ENCODE peak calls at places on chromosomes 12 and 14, in four cellular contexts. One of them, this sample, is unnamed.

GRCh38 chr12:61870658-61871559 is 389.3 kb upstream of the USP15 start:
- DNase-seq in tibial nerve: no peak
- DNase-seq in stomach: no peak
- DNase-seq in upper lobe of right lung: no peak
- DNase-seq in this sample: no peak

GRCh38 chr12:117901631-117902030 is 67.2 kb downstream of the KSR2 start:
- DNase-seq in tibial nerve: no peak
- DNase-seq in stomach: no peak
- DNase-seq in upper lobe of right lung: no peak
- DNase-seq in this sample: no peak

GRCh38 chr12:80262372-80263170 is 163.2 kb downstream of the OTOGL start:
- DNase-seq in tibial nerve: no peak
- DNase-seq in stomach: no peak
- DNase-seq in upper lobe of right lung: no peak
- DNase-seq in this sample: no peak

GRCh38 chr14:70744631-70745030 is 64.7 kb downstream of the MAP3K9 start:
- DNase-seq in tibial nerve: no peak
- DNase-seq in stomach: no peak
- DNase-seq in upper lobe of right lung: no peak
- DNase-seq in this sample: no peak

GRCh38 chr12:108338915-108339657 is at the start of gene CMKLR1:
- DNase-seq in tibial nerve: no peak
- DNase-seq in stomach: no peak
- DNase-seq in upper lobe of right lung: peak; percentile 74
- DNase-seq in this sample: no peak

GRCh38 chr12:107847830-107848229 is 73.3 kb downstream of the ASCL4 start:
- DNase-seq in tibial nerve: no peak
- DNase-seq in stomach: no peak
- DNase-seq in upper lobe of right lung: no peak
- DNase-seq in this sample: no peak

GRCh38 chr12:122836027-122836921 is 1.0 kb downstream of the HIP1R start:
- DNase-seq in tibial nerve: no peak
- DNase-seq in stomach: peak; percentile 78
- DNase-seq in upper lobe of right lung: no peak
- DNase-seq in this sample: no peak

GRCh38 chr12:108373111-108373510 is 34.0 kb upstream of the CMKLR1 start:
- DNase-seq in tibial nerve: no peak
- DNase-seq in stomach: no peak
- DNase-seq in upper lobe of right lung: no peak
- DNase-seq in this sample: no peak

GRCh38 chr14:32984531-32984930 is 45.9 kb downstream of the NPAS3 start:
- DNase-seq in tibial nerve: no peak
- DNase-seq in stomach: no peak
- DNase-seq in upper lobe of right lung: no peak
- DNase-seq in this sample: no peak

GRCh38 chr14:95547626-95548327 is 12.9 kb downstream of the GLRX5 start:
- DNase-seq in tibial nerve: no peak
- DNase-seq in stomach: no peak
- DNase-seq in upper lobe of right lung: peak; percentile 19
- DNase-seq in this sample: no peak

GRCh38 chr12:104740668-104741067 is 217.4 kb downstream of the SLC41A2 start:
- DNase-seq in tibial nerve: no peak
- DNase-seq in stomach: no peak
- DNase-seq in upper lobe of right lung: no peak
- DNase-seq in this sample: no peak

GRCh38 chr14:54487771-54488170 is 1.0 kb downstream of the GMFB start:
- DNase-seq in tibial nerve: no peak
- DNase-seq in stomach: no peak
- DNase-seq in upper lobe of right lung: no peak
- DNase-seq in this sample: no peak

GRCh38 chr14:100842799-100843198 is 16.9 kb downstream of the MEG3 start:
- DNase-seq in tibial nerve: no peak
- DNase-seq in stomach: no peak
- DNase-seq in upper lobe of right lung: no peak
- DNase-seq in this sample: no peak

GRCh38 chr12:87728936-87729593 is 300.1 kb downstream of the C12orf50 start:
- DNase-seq in tibial nerve: no peak
- DNase-seq in stomach: no peak
- DNase-seq in upper lobe of right lung: no peak
- DNase-seq in this sample: no peak

GRCh38 chr12:123829561-123829960 is 67.5 kb downstream of the DNAH10 start:
- DNase-seq in tibial nerve: no peak
- DNase-seq in stomach: no peak
- DNase-seq in upper lobe of right lung: no peak
- DNase-seq in this sample: no peak

GRCh38 chr12:101963703-101964102 is 86.3 kb downstream of the DRAM1 start:
- DNase-seq in tibial nerve: no peak
- DNase-seq in stomach: peak; percentile 42
- DNase-seq in upper lobe of right lung: no peak
- DNase-seq in this sample: no peak

GRCh38 chr12:109389146-109389545 is 41.4 kb downstream of the MYO1H start:
- DNase-seq in tibial nerve: no peak
- DNase-seq in stomach: no peak
- DNase-seq in upper lobe of right lung: no peak
- DNase-seq in this sample: no peak

GRCh38 chr12:26493656-26494055 is 298.3 kb downstream of the SSPN start:
- DNase-seq in tibial nerve: no peak
- DNase-seq in stomach: no peak
- DNase-seq in upper lobe of right lung: no peak
- DNase-seq in this sample: no peak

GRCh38 chr14:50688875-50689274 is 20.8 kb upstream of the SAV1 start:
- DNase-seq in tibial nerve: no peak
- DNase-seq in stomach: no peak
- DNase-seq in upper lobe of right lung: no peak
- DNase-seq in this sample: no peak

GRCh38 chr14:53855127-53855526 is 101.5 kb downstream of the BMP4 start:
- DNase-seq in tibial nerve: no peak
- DNase-seq in stomach: no peak
- DNase-seq in upper lobe of right lung: no peak
- DNase-seq in this sample: no peak

GRCh38 chr12:98752726-98753125 is 107.6 kb downstream of the APAF1 start:
- DNase-seq in tibial nerve: no peak
- DNase-seq in stomach: no peak
- DNase-seq in upper lobe of right lung: no peak
- DNase-seq in this sample: no peak

GRCh38 chr14:66401447-66402095 is 84.6 kb upstream of the CCDC196 start:
- DNase-seq in tibial nerve: no peak
- DNase-seq in stomach: no peak
- DNase-seq in upper lobe of right lung: no peak
- DNase-seq in this sample: no peak

GRCh38 chr12:13463189-13463588 is 266.7 kb downstream of the EMP1 start:
- DNase-seq in tibial nerve: no peak
- DNase-seq in stomach: no peak
- DNase-seq in upper lobe of right lung: no peak
- DNase-seq in this sample: no peak

GRCh38 chr12:18461738-18462137 is 200.4 kb downstream of the PIK3C2G start:
- DNase-seq in tibial nerve: no peak
- DNase-seq in stomach: no peak
- DNase-seq in upper lobe of right lung: no peak
- DNase-seq in this sample: no peak

GRCh38 chr12:110807640-110808039 is 39.1 kb upstream of the CCDC63 start:
- DNase-seq in tibial nerve: no peak
- DNase-seq in stomach: no peak
- DNase-seq in upper lobe of right lung: no peak
- DNase-seq in this sample: no peak

GRCh38 chr12:11725616-11726015 is 76.1 kb downstream of the ETV6 start:
- DNase-seq in tibial nerve: no peak
- DNase-seq in stomach: no peak
- DNase-seq in upper lobe of right lung: no peak
- DNase-seq in this sample: no peak

GRCh38 chr14:100438678-100439592 is 115.8 kb downstream of the SLC25A47 start:
- DNase-seq in tibial nerve: no peak
- DNase-seq in stomach: peak; percentile 42
- DNase-seq in upper lobe of right lung: no peak
- DNase-seq in this sample: peak; percentile 87

GRCh38 chr14:51432302-51432948 is 192.4 kb downstream of the TMX1 start:
- DNase-seq in tibial nerve: no peak
- DNase-seq in stomach: no peak
- DNase-seq in upper lobe of right lung: no peak
- DNase-seq in this sample: no peak

GRCh38 chr12:47858511-47859266 is 39.0 kb upstream of the HDAC7 start:
- DNase-seq in tibial nerve: no peak
- DNase-seq in stomach: no peak
- DNase-seq in upper lobe of right lung: no peak
- DNase-seq in this sample: no peak

GRCh38 chr14:99944241-99944651 is 121.0 kb upstream of the EVL start:
- DNase-seq in tibial nerve: no peak
- DNase-seq in stomach: peak; percentile 36
- DNase-seq in upper lobe of right lung: no peak
- DNase-seq in this sample: no peak

GRCh38 chr14:60999536-60999935 is 18.5 kb downstream of the SLC38A6 start:
- DNase-seq in tibial nerve: no peak
- DNase-seq in stomach: no peak
- DNase-seq in upper lobe of right lung: no peak
- DNase-seq in this sample: no peak

GRCh38 chr12:70606001-70606400 is 31.2 kb downstream of the PTPRB start:
- DNase-seq in tibial nerve: no peak
- DNase-seq in stomach: no peak
- DNase-seq in upper lobe of right lung: no peak
- DNase-seq in this sample: no peak

GRCh38 chr14:98593361-98593761 is 678.6 kb downstream of the BCL11B start:
- DNase-seq in tibial nerve: no peak
- DNase-seq in stomach: no peak
- DNase-seq in upper lobe of right lung: no peak
- DNase-seq in this sample: no peak

GRCh38 chr14:89915114-89915878 is 39.2 kb downstream of the EFCAB11 start:
- DNase-seq in tibial nerve: peak; percentile 53
- DNase-seq in stomach: peak; percentile 67
- DNase-seq in upper lobe of right lung: no peak
- DNase-seq in this sample: no peak

GRCh38 chr14:104035300-104035699 is 50.2 kb upstream of the ASPG start:
- DNase-seq in tibial nerve: no peak
- DNase-seq in stomach: no peak
- DNase-seq in upper lobe of right lung: no peak
- DNase-seq in this sample: no peak

GRCh38 chr14:104026024-104026423 is 59.5 kb upstream of the ASPG start:
- DNase-seq in tibial nerve: no peak
- DNase-seq in stomach: no peak
- DNase-seq in upper lobe of right lung: no peak
- DNase-seq in this sample: no peak

GRCh38 chr14:104036250-104036649 is 49.2 kb upstream of the ASPG start:
- DNase-seq in tibial nerve: no peak
- DNase-seq in stomach: no peak
- DNase-seq in upper lobe of right lung: no peak
- DNase-seq in this sample: no peak

GRCh38 chr14:104030958-104031357 is 54.5 kb upstream of the ASPG start:
- DNase-seq in tibial nerve: no peak
- DNase-seq in stomach: no peak
- DNase-seq in upper lobe of right lung: no peak
- DNase-seq in this sample: no peak

GRCh38 chr14:104031384-104031783 is 54.1 kb upstream of the ASPG start:
- DNase-seq in tibial nerve: no peak
- DNase-seq in stomach: no peak
- DNase-seq in upper lobe of right lung: no peak
- DNase-seq in this sample: no peak
- H3K4me3 ChIP-seq in tibial nerve: no peak overlapping the region
- H3K4me3 ChIP-seq in stomach: no peak overlapping the region
- H3K4me3 ChIP-seq in upper lobe of right lung: no peak overlapping the region
- H3K4me3 ChIP-seq in this sample: no peak overlapping the region

DNA sequence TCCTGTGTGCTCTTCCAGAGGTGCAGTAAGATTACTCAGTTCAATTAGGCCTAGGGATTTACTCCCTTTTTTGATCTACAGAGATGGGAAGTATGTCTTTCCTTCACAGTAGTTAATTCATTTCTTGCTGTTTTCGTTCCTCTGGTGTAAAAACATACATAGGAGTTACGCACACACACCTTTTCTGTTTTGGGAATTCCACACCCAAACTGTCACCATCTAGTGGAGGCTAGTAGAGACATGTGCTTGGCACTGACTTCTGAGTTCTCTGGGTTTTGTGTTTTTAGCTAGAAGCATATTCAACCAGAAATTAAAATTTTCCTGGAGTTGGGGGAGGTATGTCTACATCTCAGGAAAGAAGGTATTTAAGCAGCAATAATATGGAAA is 1.4 kb downstream of the SUSD6 start:
- DNase-seq in tibial nerve: no peak
- DNase-seq in stomach: no peak
- DNase-seq in upper lobe of right lung: no peak
- DNase-seq in this sample: no peak
- TF ChIP-seq CTCF in tibial nerve: peak; percentile 18
- TF ChIP-seq CTCF in stomach: no peak
- TF ChIP-seq CTCF in upper lobe of right lung: peak; percentile 28
- TF ChIP-seq CTCF in this sample: no peak

GRCh38 chr12:130958557-130959140 is 4.9 kb downstream of the ADGRD1 start:
- DNase-seq in tibial nerve: no peak
- DNase-seq in stomach: no peak
- DNase-seq in upper lobe of right lung: no peak
- DNase-seq in this sample: no peak

GRCh38 chr12:130959632-130960031 is 5.9 kb downstream of the ADGRD1 start:
- DNase-seq in tibial nerve: no peak
- DNase-seq in stomach: no peak
- DNase-seq in upper lobe of right lung: no peak
- DNase-seq in this sample: peak; percentile 32

GRCh38 chr12:130961921-130962326 is 8.2 kb downstream of the ADGRD1 start:
- DNase-seq in tibial nerve: no peak
- DNase-seq in stomach: no peak
- DNase-seq in upper lobe of right lung: no peak
- DNase-seq in this sample: no peak

GRCh38 chr12:130957304-130957621 is 3.6 kb downstream of the ADGRD1 start:
- DNase-seq in tibial nerve: no peak
- DNase-seq in stomach: no peak
- DNase-seq in upper lobe of right lung: no peak
- DNase-seq in this sample: no peak

GRCh38 chr12:130960787-130961186 is 7.1 kb downstream of the ADGRD1 start:
- DNase-seq in tibial nerve: no peak
- DNase-seq in stomach: no peak
- DNase-seq in upper lobe of right lung: no peak
- DNase-seq in this sample: peak; percentile 76
- H3K4me3 ChIP-seq in tibial nerve: no peak overlapping the region
- H3K4me3 ChIP-seq in stomach: no peak overlapping the region
- H3K4me3 ChIP-seq in upper lobe of right lung: no peak overlapping the region
- H3K4me3 ChIP-seq in this sample: no peak overlapping the region

DNA sequence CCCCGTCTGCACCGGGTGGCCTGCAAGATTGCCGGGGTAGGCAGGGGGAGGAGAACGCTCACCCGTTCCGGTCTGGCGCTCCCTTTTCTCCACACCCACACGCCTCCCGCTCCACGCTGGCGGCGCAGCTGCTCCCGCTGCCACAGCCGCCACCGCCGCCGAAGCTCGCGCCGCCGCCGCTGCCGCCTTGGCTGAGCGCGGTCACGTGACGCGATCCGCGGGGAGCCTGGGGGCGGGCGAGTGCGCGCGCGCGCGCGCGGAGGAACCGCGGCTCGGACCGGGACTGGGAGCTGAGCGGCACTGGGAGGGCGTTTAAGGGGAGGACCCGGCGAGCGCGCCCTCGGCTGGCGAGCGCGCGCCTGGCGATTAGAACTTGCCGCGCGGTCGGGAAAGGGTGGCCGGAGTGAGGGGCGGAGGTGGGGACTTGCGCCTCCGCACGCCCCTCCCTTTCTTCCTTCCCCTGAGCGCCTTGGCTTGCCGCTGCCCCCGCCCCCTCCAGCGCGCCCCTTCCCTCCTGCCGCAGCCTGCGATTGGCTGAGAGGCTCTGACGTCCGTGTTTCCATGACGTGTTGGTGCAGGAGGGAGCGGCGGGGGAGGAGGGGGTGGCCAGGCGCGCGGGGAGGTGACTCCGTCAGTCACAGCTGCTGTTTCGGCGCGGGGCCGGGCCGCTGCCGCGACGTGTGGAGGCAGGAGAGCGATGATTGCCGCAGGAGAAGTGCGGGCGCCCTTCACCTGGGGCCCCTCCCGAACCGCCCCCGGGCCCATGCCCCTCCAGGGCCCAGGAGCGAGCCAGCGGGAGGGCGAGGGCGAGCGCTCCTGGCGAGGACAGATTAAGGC is 737 bp upstream of the ATP2B1 start:
- DNase-seq in tibial nerve: peak; percentile 99
- DNase-seq in stomach: peak; percentile 100
- DNase-seq in upper lobe of right lung: peak; percentile 99
- DNase-seq in this sample: peak; percentile 98
- TF ChIP-seq CTCF in tibial nerve: no peak
- TF ChIP-seq CTCF in stomach: no peak
- TF ChIP-seq CTCF in upper lobe of right lung: no peak
- TF ChIP-seq CTCF in this sample: no peak

This sample was measured in vagina.